ENCODE peak calls at places on chromosomes 11 and 22, in five cellular contexts. One of them, this sample, is unnamed. For H3K4me1, the result is how much of the 10 kb centered on the place peaks cover.

GRCh38 chr11:90639687-90640086 is 416.8 kb upstream of the CHORDC1 start:
- DNase-seq in lung: no peak
- DNase-seq in K562: no peak
- DNase-seq in H9: no peak
- DNase-seq in mucosa of descending colon: no peak
- DNase-seq in this sample: peak

GRCh38 chr11:76602431-76602861 is 68.1 kb downstream of the LRRC32 start:
- DNase-seq in K562: no peak
- DNase-seq in H9: no peak
- DNase-seq in mucosa of descending colon: peak
- DNase-seq in lung: no peak
- DNase-seq in this sample: peak

GRCh38 chr22:43273902-43274484 is 69.2 kb downstream of the SCUBE1 start:
- DNase-seq in H9: peak
- DNase-seq in K562: peak
- DNase-seq in mucosa of descending colon: no peak
- DNase-seq in lung: peak
- DNase-seq in this sample: peak

GRCh38 chr11:86063536-86063935 is 5.3 kb downstream of the PICALM start:
- DNase-seq in H9: no peak
- DNase-seq in mucosa of descending colon: no peak
- DNase-seq in K562: no peak
- DNase-seq in lung: no peak
- DNase-seq in this sample: no peak

GRCh38 chr22:22894740-22895731 is 7.4 kb downstream of the IGLL5 start:
- DNase-seq in K562: peak
- DNase-seq in H9: no peak
- DNase-seq in lung: no peak
- DNase-seq in mucosa of descending colon: no peak
- DNase-seq in this sample: no peak

GRCh38 chr11:12653729-12654128 is 20.5 kb upstream of the TEAD1 start:
- DNase-seq in lung: no peak
- DNase-seq in K562: no peak
- DNase-seq in mucosa of descending colon: no peak
- DNase-seq in H9: peak
- DNase-seq in this sample: no peak

GRCh38 chr22:44667829-44668189 is 34.2 kb upstream of the PRR5 start:
- DNase-seq in H9: peak
- DNase-seq in lung: no peak
- DNase-seq in K562: no peak
- DNase-seq in mucosa of descending colon: no peak
- DNase-seq in this sample: no peak

GRCh38 chr22:28816994-28817530 is 16.7 kb upstream of the XBP1 start:
- DNase-seq in lung: no peak
- DNase-seq in H9: no peak
- DNase-seq in mucosa of descending colon: no peak
- DNase-seq in K562: no peak
- DNase-seq in this sample: no peak

GRCh38 chr22:49677495-49677889 is 150.2 kb downstream of the BRD1 start:
- DNase-seq in mucosa of descending colon: no peak
- DNase-seq in H9: peak
- DNase-seq in lung: no peak
- DNase-seq in K562: no peak
- DNase-seq in this sample: no peak

GRCh38 chr11:62149986-62150886 is 26.4 kb downstream of the INCENP start:
- DNase-seq in H9: peak
- DNase-seq in lung: no peak
- DNase-seq in mucosa of descending colon: no peak
- DNase-seq in K562: no peak
- DNase-seq in this sample: no peak

GRCh38 chr11:1082728-1083620 is 8.3 kb downstream of the MUC2 start:
- DNase-seq in K562: no peak
- DNase-seq in mucosa of descending colon: no peak
- DNase-seq in H9: no peak
- DNase-seq in lung: no peak
- DNase-seq in this sample: no peak

GRCh38 chr22:24516301-24516737 is 21.2 kb downstream of the UPB1 start:
- DNase-seq in K562: no peak
- DNase-seq in lung: no peak
- DNase-seq in H9: peak
- DNase-seq in mucosa of descending colon: no peak
- DNase-seq in this sample: peak

GRCh38 chr22:38230108-38230825 is 28.5 kb downstream of the MAFF start:
- DNase-seq in K562: peak
- DNase-seq in lung: no peak
- DNase-seq in H9: peak
- DNase-seq in mucosa of descending colon: no peak
- DNase-seq in this sample: peak

GRCh38 chr11:128921790-128922189 is 20.9 kb downstream of the TP53AIP1 start:
- DNase-seq in lung: no peak
- DNase-seq in K562: no peak
- DNase-seq in H9: no peak
- DNase-seq in mucosa of descending colon: no peak
- DNase-seq in this sample: no peak

GRCh38 chr11:31940396-31941037 is 129.4 kb upstream of the PAX6 start:
- DNase-seq in mucosa of descending colon: no peak
- DNase-seq in K562: no peak
- DNase-seq in H9: no peak
- DNase-seq in lung: no peak
- DNase-seq in this sample: no peak

GRCh38 chr11:114847599-114847998 is 169.3 kb downstream of the NXPE2 start:
- DNase-seq in mucosa of descending colon: no peak
- DNase-seq in K562: no peak
- DNase-seq in H9: no peak
- DNase-seq in lung: no peak
- DNase-seq in this sample: no peak

GRCh38 chr22:45125198-45125597 is 38.5 kb upstream of the NUP50 start:
- DNase-seq in H9: no peak
- DNase-seq in lung: no peak
- DNase-seq in K562: no peak
- DNase-seq in mucosa of descending colon: no peak
- DNase-seq in this sample: peak

GRCh38 chr11:120526241-120526640 is 14.7 kb downstream of the GRIK4 start:
- DNase-seq in lung: no peak
- DNase-seq in H9: no peak
- DNase-seq in mucosa of descending colon: no peak
- DNase-seq in K562: no peak
- DNase-seq in this sample: no peak

GRCh38 chr22:36455571-36456458 is 25.6 kb downstream of the TXN2 start:
- DNase-seq in mucosa of descending colon: no peak
- DNase-seq in H9: no peak
- DNase-seq in lung: no peak
- DNase-seq in K562: no peak
- DNase-seq in this sample: no peak
- H3K4me1 ChIP-seq in mucosa of descending colon: half or more
- H3K4me1 ChIP-seq in H9: under half
- H3K4me1 ChIP-seq in lung: under half
- H3K4me1 ChIP-seq in K562: under half
- H3K4me1 ChIP-seq in this sample: under half

GRCh38 chr22:26893034-26893710 is 235.8 kb downstream of the MIAT start:
- DNase-seq in H9: peak
- DNase-seq in K562: no peak
- DNase-seq in mucosa of descending colon: no peak
- DNase-seq in lung: peak
- DNase-seq in this sample: no peak
- H3K4me1 ChIP-seq in H9: under half
- H3K4me1 ChIP-seq in K562: under half
- H3K4me1 ChIP-seq in mucosa of descending colon: under half
- H3K4me1 ChIP-seq in lung: under half
- H3K4me1 ChIP-seq in this sample: under half

DNA sequence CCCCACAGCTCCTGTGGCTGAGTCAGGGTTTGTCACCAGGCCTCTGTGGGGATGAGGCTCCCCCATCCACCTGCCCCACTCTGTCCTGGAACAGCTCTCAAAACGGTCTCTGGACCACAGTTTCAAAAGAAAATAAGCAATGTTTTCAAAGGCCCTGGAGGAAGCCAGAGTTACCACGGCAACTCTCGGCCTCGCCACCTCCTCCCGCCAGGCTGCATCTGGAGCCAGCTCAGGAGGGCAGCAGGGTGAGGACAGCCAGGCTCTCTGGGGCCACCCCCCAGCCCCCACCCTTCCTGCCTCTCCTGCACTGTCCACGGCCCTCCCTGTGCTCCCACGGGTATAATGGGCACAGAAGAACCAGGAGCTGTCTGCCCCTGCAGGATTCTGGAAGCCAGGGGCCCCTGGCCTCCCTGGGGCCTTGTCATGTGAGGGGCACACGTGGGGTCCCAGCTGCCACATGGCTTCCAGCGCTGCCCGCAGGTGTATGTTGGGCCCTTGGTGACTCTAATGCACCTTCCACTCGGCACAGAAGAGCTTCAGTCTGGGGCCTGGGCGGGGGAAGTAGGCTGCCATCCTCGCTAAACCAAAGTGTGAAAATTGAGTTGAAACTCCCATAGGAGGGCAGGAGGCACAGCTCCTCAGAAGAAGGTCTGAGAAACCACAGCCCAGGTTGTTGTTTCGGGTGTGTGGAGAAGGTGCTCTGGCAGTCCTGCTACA is 10.3 kb downstream of the CD81 start:
- DNase-seq in mucosa of descending colon: no peak
- DNase-seq in H9: no peak
- DNase-seq in lung: no peak
- DNase-seq in K562: no peak
- DNase-seq in this sample: no peak
- H3K4me1 ChIP-seq in mucosa of descending colon: under half
- H3K4me1 ChIP-seq in H9: under half
- H3K4me1 ChIP-seq in lung: under half
- H3K4me1 ChIP-seq in K562: half or more
- H3K4me1 ChIP-seq in this sample: under half

GRCh38 chr22:27207907-27208306 is 550.5 kb downstream of the MIAT start:
- DNase-seq in mucosa of descending colon: no peak
- DNase-seq in H9: no peak
- DNase-seq in lung: no peak
- DNase-seq in K562: no peak
- DNase-seq in this sample: no peak
- H3K4me1 ChIP-seq in mucosa of descending colon: under half
- H3K4me1 ChIP-seq in H9: under half
- H3K4me1 ChIP-seq in lung: under half
- H3K4me1 ChIP-seq in K562: under half
- H3K4me1 ChIP-seq in this sample: under half

GRCh38 chr11:123069878-123070821 is 8.2 kb upstream of the HSPA8 start:
- DNase-seq in lung: no peak
- DNase-seq in K562: no peak
- DNase-seq in H9: no peak
- DNase-seq in mucosa of descending colon: no peak
- DNase-seq in this sample: no peak
- H3K4me1 ChIP-seq in lung: under half
- H3K4me1 ChIP-seq in K562: under half
- H3K4me1 ChIP-seq in H9: under half
- H3K4me1 ChIP-seq in mucosa of descending colon: under half
- H3K4me1 ChIP-seq in this sample: under half

GRCh38 chr11:65428578-65429068 is 6.0 kb downstream of the NEAT1 start:
- DNase-seq in mucosa of descending colon: peak
- DNase-seq in H9: no peak
- DNase-seq in K562: no peak
- DNase-seq in lung: peak
- DNase-seq in this sample: no peak

GRCh38 chr11:65425105-65425970 is 2.7 kb downstream of the NEAT1 start:
- DNase-seq in H9: peak
- DNase-seq in lung: no peak
- DNase-seq in mucosa of descending colon: no peak
- DNase-seq in K562: peak
- DNase-seq in this sample: no peak

GRCh38 chr11:65425971-65426838 is 3.6 kb downstream of the NEAT1 start:
- DNase-seq in K562: no peak
- DNase-seq in lung: no peak
- DNase-seq in mucosa of descending colon: no peak
- DNase-seq in H9: no peak
- DNase-seq in this sample: no peak

GRCh38 chr11:65427691-65428577 is 5.3 kb downstream of the NEAT1 start:
- DNase-seq in H9: peak
- DNase-seq in K562: no peak
- DNase-seq in mucosa of descending colon: no peak
- DNase-seq in lung: peak
- DNase-seq in this sample: no peak

GRCh38 chr11:65426839-65427690 is 4.5 kb downstream of the NEAT1 start:
- DNase-seq in K562: peak
- DNase-seq in lung: peak
- DNase-seq in H9: peak
- DNase-seq in mucosa of descending colon: no peak
- DNase-seq in this sample: no peak
- H3K4me1 ChIP-seq in K562: under half
- H3K4me1 ChIP-seq in lung: under half
- H3K4me1 ChIP-seq in H9: under half
- H3K4me1 ChIP-seq in mucosa of descending colon: under half
- H3K4me1 ChIP-seq in this sample: half or more

This sample was measured in cardiac muscle cell.